ENCODE peak calls at places on chromosomes 13 and 19, in ten cellular contexts. X, K, U, Z, W, T, F, J, L and O are unnamed samples.

GRCh38 chr13:45851171-45851889 is at the start of gene SIAH3:
- DNase-seq in X (peak; percentile 18), K (peak; percentile 47), U (no peak), Z (no peak), W (no peak), T (no peak), F (peak; percentile 52), J (peak; percentile 24), L (no peak), O (no peak)

GRCh38 chr13:102793583-102794355 is 5.0 kb downstream of the POGLUT2 start:
- DNase-seq in X (no peak), K (no peak), U (no peak), Z (no peak), W (no peak), T (no peak), F (no peak), J (no peak), L (no peak), O (no peak)

GRCh38 chr19:2047449-2048103 is 3.5 kb downstream of the MKNK2 start:
- DNase-seq in X (no peak), K (peak; percentile 87), U (peak; percentile 41), Z (peak; percentile 53), W (peak; percentile 89), T (peak; percentile 85), F (no peak), J (peak; percentile 68), L (no peak), O (no peak)

GRCh38 chr13:68982961-68983619 is 1124.5 kb upstream of the ATXN8OS start:
- DNase-seq in X (no peak), K (no peak), U (no peak), Z (no peak), W (peak; percentile 41), T (no peak), F (no peak), J (no peak), L (no peak), O (no peak)

GRCh38 chr19:14054721-14055120 is 7.2 kb downstream of the PALM3 start:
- DNase-seq in X (no peak), K (no peak), U (no peak), Z (no peak), W (no peak), T (no peak), F (peak; percentile 17), J (no peak), L (no peak), O (no peak)

GRCh38 chr19:7705387-7706187 is 3.7 kb upstream of the FCER2 start:
- DNase-seq in X (no peak), K (peak; percentile 94), U (no peak), Z (no peak), W (no peak), T (no peak), F (no peak), J (peak; percentile 55), L (no peak), O (no peak)

GRCh38 chr13:74931698-74932433 is 550.1 kb downstream of the TBC1D4 start:
- DNase-seq in X (no peak), K (no peak), U (peak; percentile 29), Z (no peak), W (no peak), T (no peak), F (peak; percentile 35), J (no peak), L (no peak), O (no peak)

GRCh38 chr19:50639121-50640112 is at the start of gene SYT3:
- DNase-seq in X (peak; percentile 53), K (peak; percentile 53), U (peak; percentile 24), Z (peak; percentile 95), W (peak; percentile 69), T (no peak), F (peak; percentile 95), J (peak; percentile 33), L (no peak), O (no peak)

GRCh38 chr13:114143806-114144605 is 11.6 kb upstream of the RASA3 start:
- DNase-seq in X (no peak), K (peak; percentile 67), U (no peak), Z (peak; percentile 60), W (peak; percentile 55), T (no peak), F (peak; percentile 61), J (peak; percentile 45), L (no peak), O (no peak)

GRCh38 chr19:51345076-51345620 is 3.2 kb upstream of the VSIG10L start:
- DNase-seq in X (no peak), K (no peak), U (no peak), Z (no peak), W (no peak), T (no peak), F (no peak), J (peak; percentile 14), L (no peak), O (no peak)

GRCh38 chr13:95185851-95186250 is 115.4 kb downstream of the ABCC4 start:
- DNase-seq in X (no peak), K (peak; percentile 66), U (no peak), Z (no peak), W (no peak), T (no peak), F (no peak), J (no peak), L (no peak), O (no peak)

GRCh38 chr19:17336872-17337674 is at the start of gene GTPBP3:
- DNase-seq in X (peak; percentile 99), K (peak; percentile 99), U (peak; percentile 97), Z (peak; percentile 90), W (peak; percentile 93), T (peak; percentile 96), F (peak; percentile 95), J (peak; percentile 95), L (peak; percentile 92), O (peak; percentile 99)
- TF ChIP-seq CTCF in X (no peak), K (no peak), U (no peak), Z (no peak), W (no peak), T (no peak), F (no peak), J (no peak), L (no peak), O (no peak)

DNA sequence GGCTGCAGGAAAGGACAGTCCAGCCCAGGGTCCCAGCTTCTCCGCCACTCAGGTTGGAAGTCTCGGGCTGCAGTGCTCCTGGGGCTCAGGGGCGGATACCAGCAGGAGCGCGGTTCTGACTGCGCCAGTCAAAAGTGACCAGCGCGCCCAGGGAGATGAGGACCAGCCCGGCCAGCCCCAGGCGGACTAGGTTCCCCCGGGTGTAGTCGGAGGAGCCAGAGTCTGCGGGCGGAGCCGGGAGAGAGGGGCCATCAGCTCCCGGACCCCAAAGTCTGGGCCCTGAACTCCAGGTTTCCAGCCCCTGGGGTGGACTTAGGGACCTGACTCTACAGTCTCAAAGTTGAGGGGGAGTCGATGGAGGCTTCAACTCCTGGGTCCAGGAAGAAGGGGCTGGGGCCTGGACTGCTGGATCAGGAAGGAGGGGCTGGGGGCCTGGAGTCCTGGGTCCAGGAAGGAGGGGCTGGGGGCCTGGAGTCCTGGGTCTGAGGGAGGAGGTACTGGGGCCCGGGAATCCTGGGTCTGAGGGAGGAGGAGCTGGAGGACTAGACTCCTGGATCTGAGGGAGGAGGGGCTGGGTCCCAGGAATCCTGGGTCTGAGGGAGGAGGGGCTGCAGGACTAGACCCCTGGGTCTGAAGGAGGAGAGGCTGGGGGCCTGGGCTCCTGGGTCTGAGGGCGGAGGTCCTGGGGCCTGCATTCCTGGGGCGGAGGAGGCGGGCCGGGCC is 5.3 kb downstream of the OSCAR start:
- DNase-seq in X (no peak), K (no peak), U (no peak), Z (no peak), W (no peak), T (no peak), F (no peak), J (no peak), L (no peak), O (no peak)
- H3K4me3 ChIP-seq in X (peak overlapping the region; percentile 33), K (peak overlapping the region; percentile 59), U (peak overlapping the region; percentile 47), Z (peak overlapping the region; percentile 33), W (no peak overlapping the region), T (peak overlapping the region; percentile 53), F (peak overlapping the region; percentile 19), J (no peak overlapping the region), L (peak overlapping the region; percentile 46), O (peak overlapping the region; percentile 18)

GRCh38 chr19:44588753-44589112 is 24.6 kb upstream of the IGSF23 start:
- DNase-seq in X (no peak), K (no peak), U (no peak), Z (peak; percentile 49), W (no peak), T (no peak), F (no peak), J (no peak), L (no peak), O (no peak)

GRCh38 chr19:44581288-44581687 is 32.1 kb upstream of the IGSF23 start:
- DNase-seq in X (no peak), K (no peak), U (no peak), Z (no peak), W (no peak), T (no peak), F (no peak), J (no peak), L (no peak), O (no peak)

GRCh38 chr19:44582581-44583265 is 30.6 kb upstream of the IGSF23 start:
- DNase-seq in X (peak; percentile 48), K (peak; percentile 63), U (no peak), Z (peak; percentile 58), W (peak; percentile 69), T (peak; percentile 17), F (peak; percentile 46), J (peak; percentile 73), L (no peak), O (no peak)

GRCh38 chr19:44587863-44588752 is 25.3 kb upstream of the IGSF23 start:
- DNase-seq in X (peak; percentile 89), K (no peak), U (peak; percentile 79), Z (peak; percentile 85), W (no peak), T (no peak), F (no peak), J (no peak), L (peak; percentile 86), O (peak; percentile 93)

GRCh38 chr19:44585371-44586141 is 27.8 kb upstream of the IGSF23 start:
- DNase-seq in X (peak; percentile 61), K (no peak), U (no peak), Z (no peak), W (no peak), T (no peak), F (no peak), J (no peak), L (no peak), O (peak; percentile 39)
- TF ChIP-seq CTCF in X (peak; percentile 36), K (no peak), U (no peak), Z (peak; percentile 30), W (no peak), T (no peak), F (peak; percentile 39), J (no peak), L (peak; percentile 29), O (no peak)

DNA sequence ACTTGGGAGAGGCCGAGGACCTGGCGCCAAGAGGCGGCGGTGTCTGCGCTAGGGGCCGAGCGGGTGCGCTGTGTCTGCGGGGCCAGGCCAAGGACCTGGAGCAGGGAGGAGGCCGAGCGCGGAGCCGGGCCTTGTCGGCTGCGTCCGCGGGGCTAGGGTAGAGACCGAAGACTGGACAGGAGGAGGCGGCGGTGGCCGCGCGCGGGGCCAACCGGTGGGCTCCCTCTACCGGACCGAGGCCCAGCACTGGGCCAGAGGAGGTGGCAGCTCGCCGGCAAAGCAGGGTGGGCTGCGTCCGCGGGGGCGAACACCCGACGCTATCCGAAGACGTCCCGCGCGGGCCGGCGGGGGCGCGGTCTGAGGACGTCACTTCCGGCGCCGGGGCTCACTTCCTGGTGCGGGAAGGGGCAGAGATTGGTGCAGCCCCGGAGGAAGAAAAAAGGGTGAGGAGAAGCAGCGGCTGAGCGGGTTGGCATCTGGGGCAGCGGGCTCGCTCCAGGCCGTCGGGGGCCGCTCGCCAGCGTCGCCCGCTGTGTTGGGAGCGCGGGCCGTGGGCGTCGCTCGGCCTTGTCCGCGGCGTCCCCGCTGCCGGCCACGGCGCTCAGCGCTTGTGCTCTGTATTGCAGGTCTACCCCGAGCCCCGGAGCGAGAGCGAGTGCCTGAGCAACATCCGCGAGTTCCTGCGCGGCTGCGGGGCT is 38.3 kb downstream of the ARHGEF7 start:
- DNase-seq in X (peak; percentile 92), K (peak; percentile 96), U (peak; percentile 90), Z (peak; percentile 75), W (peak; percentile 97), T (peak; percentile 95), F (peak; percentile 98), J (peak; percentile 96), L (peak; percentile 61), O (peak; percentile 95)
- H3K4me3 ChIP-seq in X (peak overlapping the region; percentile 81), K (peak overlapping the region; percentile 80), U (peak overlapping the region; percentile 85), Z (peak overlapping the region; percentile 97), W (peak overlapping the region; percentile 89), T (peak overlapping the region; percentile 83), F (peak overlapping the region; percentile 92), J (peak overlapping the region; percentile 79), L (peak overlapping the region; percentile 82), O (peak overlapping the region; percentile 68)